ENCODE peak calls at places on chromosomes 4 and X, in eight cellular contexts. L, E, Q, O, G, B, U and A are unnamed samples.
A peak's percentile ranks its signal among the peaks of the same experiment; 100 is the strongest.

GRCh38 chrX:3788494-3789233 is 75.2 kb upstream of the PRKX start:
- DNase-seq in L (no peak), E (no peak), Q (no peak), O (peak; percentile 8), G (peak; percentile 8), B (no peak), U (no peak), A (peak; percentile 31)

GRCh38 chrX:54043696-54044125 is 562 bp downstream of the PHF8 start:
- DNase-seq in L (peak; percentile 39), E (no peak), Q (peak; percentile 27), O (no peak), G (no peak), B (peak; percentile 28), U (peak; percentile 33), A (no peak)

GRCh38 chr4:52837716-52838558 is 24.2 kb upstream of the RASL11B start:
- DNase-seq in L (peak; percentile 41), E (peak; percentile 5), Q (no peak), O (no peak), G (no peak), B (no peak), U (peak; percentile 87), A (no peak)

GRCh38 chr4:145285928-145286327 is 105.5 kb upstream of the OTUD4 start:
- DNase-seq in L (no peak), E (no peak), Q (no peak), O (no peak), G (no peak), B (no peak), U (peak; percentile 72), A (no peak)

GRCh38 chr4:140054861-140055260 is 99.1 kb downstream of the MAML3 start:
- DNase-seq in L (no peak), E (no peak), Q (no peak), O (no peak), G (no peak), B (no peak), U (no peak), A (no peak)

GRCh38 chr4:68995292-68995691 is 43.7 kb upstream of the UGT2A3 start:
- DNase-seq in L (no peak), E (no peak), Q (no peak), O (no peak), G (no peak), B (no peak), U (no peak), A (no peak)

GRCh38 chr4:154045086-154045485 is 256.2 kb upstream of the SFRP2 start:
- DNase-seq in L (no peak), E (no peak), Q (no peak), O (no peak), G (no peak), B (no peak), U (no peak), A (no peak)

GRCh38 chr4:159175165-159175988 is 72.5 kb downstream of the RAPGEF2 start:
- DNase-seq in L (peak; percentile 64), E (peak; percentile 91), Q (peak; percentile 31), O (peak; percentile 55), G (peak; percentile 48), B (peak; percentile 71), U (peak; percentile 89), A (peak; percentile 65)

GRCh38 chr4:44927361-44928061 is 201.2 kb upstream of the GNPDA2 start:
- DNase-seq in L (peak; percentile 3), E (peak; percentile 9), Q (no peak), O (no peak), G (no peak), B (peak; percentile 8), U (peak; percentile 57), A (no peak)

GRCh38 chr4:128787509-128788311 is 21.8 kb upstream of the JADE1 start:
- DNase-seq in L (no peak), E (no peak), Q (no peak), O (no peak), G (no peak), B (no peak), U (peak; percentile 5), A (no peak)

GRCh38 chr4:102758241-102758871 is 2.4 kb downstream of the MANBA start:
- DNase-seq in L (no peak), E (no peak), Q (no peak), O (no peak), G (no peak), B (no peak), U (peak; percentile 25), A (no peak)

GRCh38 chr4:27861381-27861787 is 1000.7 kb downstream of the STIM2 start:
- DNase-seq in L (peak; percentile 13), E (peak; percentile 3), Q (no peak), O (no peak), G (no peak), B (peak; percentile 46), U (peak; percentile 79), A (no peak)

GRCh38 chrX:121128946-121129345 is 81.5 kb downstream of the GLUD2 start:
- DNase-seq in L (no peak), E (no peak), Q (no peak), O (no peak), G (no peak), B (no peak), U (no peak), A (no peak)

GRCh38 chr4:183936047-183936446 is 30.9 kb downstream of the STOX2 start:
- DNase-seq in L (no peak), E (no peak), Q (no peak), O (no peak), G (no peak), B (no peak), U (no peak), A (no peak)

GRCh38 chr4:159317203-159317602 is 214.3 kb downstream of the RAPGEF2 start:
- DNase-seq in L (no peak), E (no peak), Q (no peak), O (no peak), G (no peak), B (no peak), U (no peak), A (no peak)

GRCh38 chr4:106530816-106531215 is 162.2 kb upstream of the GIMD1 start:
- DNase-seq in L (no peak), E (no peak), Q (no peak), O (no peak), G (no peak), B (no peak), U (no peak), A (no peak)

GRCh38 chr4:86307432-86307831 is 52.4 kb downstream of the MAPK10 start:
- DNase-seq in L (no peak), E (no peak), Q (no peak), O (no peak), G (no peak), B (no peak), U (no peak), A (no peak)

GRCh38 chrX:64352084-64352483 is 43.2 kb downstream of the MTMR8 start:
- DNase-seq in L (no peak), E (no peak), Q (no peak), O (no peak), G (no peak), B (no peak), U (no peak), A (no peak)

GRCh38 chr4:53622739-53623151 is 31.5 kb upstream of the LNX1 start:
- DNase-seq in L (no peak), E (no peak), Q (no peak), O (no peak), G (no peak), B (no peak), U (no peak), A (no peak)

GRCh38 chr4:14880805-14881204 is 121.5 kb upstream of the CPEB2 start:
- DNase-seq in L (no peak), E (peak; percentile 33), Q (no peak), O (no peak), G (no peak), B (no peak), U (no peak), A (no peak)

GRCh38 chrX:132636080-132636479 is 147.2 kb upstream of the MBNL3 start:
- DNase-seq in L (no peak), E (no peak), Q (no peak), O (no peak), G (no peak), B (no peak), U (peak; percentile 50), A (no peak)

GRCh38 chrX:110265624-110266023 is 52.3 kb downstream of the AMMECR1 start:
- DNase-seq in L (no peak), E (no peak), Q (no peak), O (no peak), G (no peak), B (no peak), U (peak; percentile 15), A (no peak)

GRCh38 chr4:8821151-8821950 is 50.3 kb downstream of the HMX1 start:
- DNase-seq in L (no peak), E (no peak), Q (no peak), O (no peak), G (no peak), B (no peak), U (no peak), A (no peak)

GRCh38 chrX:153731117-153731844 is 6.6 kb downstream of the ABCD1 start:
- DNase-seq in L (no peak), E (no peak), Q (no peak), O (no peak), G (no peak), B (no peak), U (peak; percentile 34), A (no peak)

GRCh38 chrX:44974462-44974861 is 101.5 kb downstream of the KDM6A start:
- DNase-seq in L (peak; percentile 19), E (no peak), Q (no peak), O (no peak), G (no peak), B (no peak), U (peak; percentile 76), A (no peak)

GRCh38 chrX:136708348-136708747 is 60.4 kb downstream of the CD40LG start:
- DNase-seq in L (no peak), E (no peak), Q (no peak), O (no peak), G (no peak), B (no peak), U (peak; percentile 38), A (peak; percentile 29)

GRCh38 chr4:71944956-71945355 is 86.8 kb upstream of the NPFFR2 start:
- DNase-seq in L (no peak), E (no peak), Q (no peak), O (no peak), G (no peak), B (no peak), U (peak; percentile 65), A (no peak)

GRCh38 chrX:107706309-107706708 is 69.3 kb downstream of the TSC22D3 start:
- DNase-seq in L (no peak), E (no peak), Q (no peak), O (no peak), G (no peak), B (no peak), U (no peak), A (no peak)

GRCh38 chr4:142348489-142349076 is 497.5 kb downstream of the INPP4B start:
- DNase-seq in L (no peak), E (no peak), Q (no peak), O (no peak), G (no peak), B (no peak), U (no peak), A (no peak)

GRCh38 chr4:38122060-38122459 is 161.9 kb downstream of the PTTG2 start:
- DNase-seq in L (no peak), E (no peak), Q (no peak), O (no peak), G (no peak), B (no peak), U (no peak), A (no peak)

GRCh38 chr4:106529348-106530033 is 160.9 kb upstream of the GIMD1 start:
- DNase-seq in L (no peak), E (no peak), Q (no peak), O (no peak), G (no peak), B (no peak), U (peak; percentile 52), A (no peak)

GRCh38 chrX:113412106-113412505 is 571.5 kb upstream of the AMOT start:
- DNase-seq in L (no peak), E (no peak), Q (no peak), O (no peak), G (no peak), B (no peak), U (no peak), A (no peak)

GRCh38 chr4:134906404-134907023 is 704.9 kb upstream of the PABPC4L start:
- DNase-seq in L (peak; percentile 16), E (peak; percentile 8), Q (no peak), O (no peak), G (no peak), B (no peak), U (peak; percentile 35), A (no peak)

GRCh38 chrX:154460326-154460725 is 2.2 kb downstream of the PLXNA3 start:
- DNase-seq in L (no peak), E (no peak), Q (no peak), O (no peak), G (no peak), B (no peak), U (no peak), A (no peak)